ENCODE peak calls at places on chromosomes 5 and 9, in four cellular contexts. N is upper lobe of left lung, H is prostate gland, O is stomach. V is an unnamed sample.

GRCh38 chr5:35029333-35029732 is 18.4 kb downstream of the AGXT2 start:
- DNase-seq in N (no peak), H (no peak), O (no peak), V (no peak)

GRCh38 chr5:174223355-174223754 is 177.8 kb downstream of the NSG2 start:
- DNase-seq in N (no peak), H (no peak), O (no peak), V (no peak)

GRCh38 chr9:92422611-92423010 is 1.7 kb downstream of the OMD start:
- DNase-seq in N (no peak), H (no peak), O (no peak), V (no peak)

GRCh38 chr9:34628656-34629491 is at the start of gene ARID3C:
- DNase-seq in N (no peak), H (no peak), O (peak; percentile 61), V (no peak)

GRCh38 chr9:130927995-130928900 is 10.8 kb downstream of the FIBCD1 start:
- DNase-seq in N (peak; percentile 41), H (peak; percentile 34), O (peak; percentile 80), V (no peak)

GRCh38 chr5:127203818-127204217 is 86.8 kb upstream of the MEGF10 start:
- DNase-seq in N (no peak), H (no peak), O (no peak), V (no peak)

GRCh38 chr9:100573655-100574260 is 4.1 kb upstream of the CAVIN4 start:
- DNase-seq in N (no peak), H (no peak), O (no peak), V (no peak)

GRCh38 chr5:30878751-30879150 is 314.7 kb upstream of the CDH6 start:
- DNase-seq in N (no peak), H (no peak), O (no peak), V (no peak)

GRCh38 chr5:31698667-31699066 is 59.7 kb downstream of the PDZD2 start:
- DNase-seq in N (no peak), H (no peak), O (no peak), V (no peak)

GRCh38 chr5:141485305-141486055 is 650 bp downstream of the PCDHGC4 start:
- DNase-seq in N (no peak), H (no peak), O (no peak), V (no peak)

GRCh38 chr5:175683231-175683630 is 25.4 kb downstream of the HRH2 start:
- DNase-seq in N (no peak), H (no peak), O (no peak), V (no peak)

GRCh38 chr9:111050819-111051218 is 12.5 kb upstream of the LPAR1 start:
- DNase-seq in N (no peak), H (no peak), O (no peak), V (no peak)

GRCh38 chr5:100668511-100668910 is 133.3 kb downstream of the FAM174A start:
- DNase-seq in N (no peak), H (no peak), O (no peak), V (no peak)

GRCh38 chr9:106862115-106862945 is 636 bp upstream of the ZNF462 start:
- DNase-seq in N (peak; percentile 52), H (peak; percentile 59), O (no peak), V (peak; percentile 40)

GRCh38 chr5:137286025-137286610 is 213.0 kb downstream of the SPOCK1 start:
- DNase-seq in N (no peak), H (no peak), O (no peak), V (no peak)

GRCh38 chr5:126878624-126879023 is 101.7 kb downstream of the LMNB1 start:
- DNase-seq in N (no peak), H (no peak), O (no peak), V (no peak)

GRCh38 chr5:89857790-89858189 is 551.8 kb downstream of the CETN3 start:
- DNase-seq in N (no peak), H (no peak), O (no peak), V (no peak)

GRCh38 chr5:124234022-124234899 is 512.2 kb downstream of the ZNF608 start:
- DNase-seq in N (no peak), H (no peak), O (no peak), V (no peak)

GRCh38 chr5:179311581-179311980 is 33.7 kb downstream of the ADAMTS2 start:
- DNase-seq in N (no peak), H (no peak), O (no peak), V (peak; percentile 17)

GRCh38 chr5:150398432-150399157 is 14.1 kb downstream of the CD74 start:
- DNase-seq in N (peak; percentile 20), H (no peak), O (peak; percentile 50), V (no peak)

GRCh38 chr9:76904661-76905457 is 1.1 kb downstream of the PRUNE2 start:
- DNase-seq in N (no peak), H (no peak), O (no peak), V (no peak)

GRCh38 chr9:13053504-13053903 is 226.0 kb downstream of the MPDZ start:
- DNase-seq in N (no peak), H (no peak), O (no peak), V (no peak)

GRCh38 chr9:22049411-22049810 is 40.3 kb upstream of the CDKN2B start:
- DNase-seq in N (no peak), H (no peak), O (no peak), V (no peak)

GRCh38 chr9:91714020-91714721 is 235.9 kb downstream of the ROR2 start:
- DNase-seq in N (peak; percentile 66), H (peak; percentile 50), O (peak; percentile 74), V (no peak)

GRCh38 chr5:31364881-31365636 is 166.8 kb downstream of the DROSHA start:
- DNase-seq in N (no peak), H (no peak), O (no peak), V (no peak)

GRCh38 chr5:109516385-109516784 is 106.6 kb upstream of the PJA2 start:
- DNase-seq in N (no peak), H (no peak), O (no peak), V (no peak)

GRCh38 chr5:88734191-88734640 is 148.8 kb downstream of the MEF2C start:
- DNase-seq in N (no peak), H (no peak), O (no peak), V (no peak)

GRCh38 chr5:16428359-16428758 is 37.2 kb downstream of the ZNF622 start:
- DNase-seq in N (no peak), H (no peak), O (no peak), V (no peak)

GRCh38 chr5:3852154-3852930 is 256.7 kb downstream of the IRX1 start:
- DNase-seq in N (no peak), H (no peak), O (no peak), V (no peak)

GRCh38 chr9:73640971-73641370 is 489.3 kb downstream of the ANXA1 start:
- DNase-seq in N (no peak), H (no peak), O (no peak), V (no peak)

GRCh38 chr9:35790385-35791291 is 753 bp upstream of the NPR2 start:
- DNase-seq in N (peak; percentile 64), H (peak; percentile 74), O (peak; percentile 68), V (peak; percentile 61)

GRCh38 chr9:93911871-93912554 is 43.1 kb downstream of the BARX1 start:
- DNase-seq in N (no peak), H (peak; percentile 7), O (peak; percentile 39), V (no peak)

DNA sequence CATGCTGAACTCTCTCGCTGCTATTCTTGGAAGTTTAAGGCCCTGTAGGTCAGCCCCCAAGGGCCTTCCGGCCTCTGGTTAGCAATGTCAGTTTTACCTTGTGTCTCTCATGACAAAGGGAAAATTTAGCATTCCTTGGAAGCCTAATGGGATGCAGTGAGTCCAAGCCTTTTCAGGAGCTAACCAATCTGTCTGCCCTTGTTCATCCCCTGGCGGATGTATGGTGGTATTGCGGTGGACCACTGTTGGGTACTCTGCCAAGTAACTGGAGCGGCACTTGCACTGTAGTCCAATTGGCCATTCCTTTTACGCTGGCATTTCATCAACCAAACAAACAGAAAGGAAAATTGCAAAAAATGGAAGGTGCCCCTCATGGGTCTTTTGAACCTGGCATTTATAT is 318.4 kb upstream of the NMUR2 start:
- DNase-seq in N (no peak), H (no peak), O (no peak), V (no peak)
- TF ChIP-seq CTCF in N (no peak), H (no peak), O (no peak), V (no peak)

DNA sequence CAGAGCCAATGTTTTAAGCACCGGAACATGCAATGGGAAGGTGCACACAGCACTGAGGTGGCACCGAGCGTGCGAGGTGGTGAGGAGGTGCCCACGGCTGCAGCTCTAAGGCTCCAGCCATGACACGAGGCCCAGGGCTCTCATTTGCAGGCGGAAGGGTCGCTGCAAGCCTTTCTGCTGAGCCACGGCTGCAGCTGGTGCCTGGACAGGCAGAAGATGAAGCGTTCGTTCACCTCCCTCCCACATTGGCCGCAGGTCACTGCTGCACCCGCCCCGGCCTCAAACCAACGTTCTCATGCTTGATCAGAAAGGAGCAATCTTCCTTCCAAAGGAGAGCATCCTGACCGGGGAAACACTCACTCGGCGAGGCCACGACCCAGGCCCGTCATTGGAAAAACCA is 4.5 kb upstream of the INPP5E start:
- DNase-seq in N (no peak), H (no peak), O (no peak), V (no peak)
- H3K36me3 ChIP-seq in N (peaks cover 23% of the 10 kb centered on the region), H (peaks cover 21% of the 10 kb centered on the region), O (peaks cover 86% of the 10 kb centered on the region), V (peaks cover 18% of the 10 kb centered on the region)

GRCh38 chr5:108036484-108036883 is 345.4 kb downstream of the FBXL17 start:
- DNase-seq in N (no peak), H (no peak), O (no peak), V (no peak)
- TF ChIP-seq POLR2AphosphoS5 in N (no peak), H (no peak), O (no peak), V (no peak)

GRCh38 chr5:149130121-149130931 is 11.0 kb upstream of the ABLIM3 start:
- DNase-seq in N (no peak), H (no peak), O (no peak), V (no peak)
- TF ChIP-seq CTCF in N (peak; percentile 29), H (no peak), O (no peak), V (peak; percentile 11)

GRCh38 chr5:83526289-83526688 is 54.7 kb downstream of the VCAN start:
- DNase-seq in N (no peak), H (no peak), O (no peak), V (no peak)
- H3K36me3 ChIP-seq in N (no peaks in the 10 kb centered on the region), H (no peaks in the 10 kb centered on the region), O (no peaks in the 10 kb centered on the region), V (no peaks in the 10 kb centered on the region)

DNA sequence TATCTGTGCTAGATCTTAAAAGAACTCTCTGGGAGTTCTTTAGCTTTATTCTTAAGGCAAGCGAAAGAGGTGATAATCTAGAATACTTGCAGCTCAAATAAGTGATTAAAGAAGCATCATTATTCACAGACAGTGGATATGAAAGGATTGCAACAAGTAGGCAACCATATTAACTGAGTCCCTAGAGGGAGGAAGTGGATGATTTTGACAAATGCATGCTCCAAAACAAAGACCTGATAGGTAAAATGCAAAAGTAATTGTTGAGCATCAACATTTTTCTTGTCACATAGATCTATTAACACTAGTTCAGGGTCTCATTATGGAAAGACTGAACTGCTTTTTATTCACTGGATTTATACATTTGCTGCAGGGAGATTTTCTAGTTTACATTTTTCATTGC is 109.1 kb downstream of the EDIL3 start:
- DNase-seq in N (no peak), H (no peak), O (no peak), V (no peak)
- TF ChIP-seq POLR2AphosphoS5 in N (no peak), H (no peak), O (no peak), V (no peak)

DNA sequence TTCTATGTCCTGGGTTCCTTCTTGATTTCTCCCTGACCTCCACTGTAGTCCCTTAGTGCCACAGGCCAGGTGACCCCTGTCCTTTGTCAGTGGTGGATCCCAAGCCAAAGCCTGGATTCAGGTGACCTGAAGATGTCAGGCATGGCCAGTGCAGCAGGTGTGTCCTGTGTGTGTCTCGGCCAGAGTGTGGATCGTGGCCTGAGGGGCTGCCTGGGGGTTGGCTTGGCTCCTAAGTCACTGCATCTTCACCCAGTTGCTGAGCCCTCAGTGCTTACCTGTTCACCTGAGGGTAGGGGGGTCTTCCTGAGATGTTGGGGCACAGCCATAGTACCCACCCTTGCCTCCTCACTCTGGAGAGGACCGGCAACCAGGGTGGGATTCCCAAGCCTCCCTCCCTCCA is 61.8 kb upstream of the PITX1 start:
- DNase-seq in N (no peak), H (no peak), O (no peak), V (no peak)
- TF ChIP-seq CTCF in N (no peak), H (no peak), O (no peak), V (no peak)

V was measured in breast epithelium.